ENCODE peak calls at places on chromosome 10, in ten cellular contexts. H is prostate gland; P is kidney; O is HCT116; U is mammary epithelial cell; T is Panc1; M is WERI-Rb-1; G is left ventricle myocardium inferior; K is CD8-positive, alpha-beta T cell; F is transverse colon. L is an unnamed sample.

GRCh38 chr10:6204341-6205191 is 1.8 kb downstream of the PFKFB3 start:
- DNase-seq in H (peak; percentile 69), P (peak; percentile 87), O (no peak), U (peak; percentile 91), T (no peak), M (no peak), G (peak; percentile 53), K (no peak), F (peak; percentile 32), L (no peak)

GRCh38 chr10:86654411-86655172 is at the start of gene OPN4:
- DNase-seq in H (no peak), P (peak; percentile 41), O (no peak), U (no peak), T (no peak), M (no peak), G (no peak), K (no peak), F (peak; percentile 5), L (no peak)

GRCh38 chr10:104127411-104127810 is 5.4 kb downstream of the SFR1 start:
- DNase-seq in H (no peak), P (no peak), O (no peak), U (no peak), T (no peak), M (peak; percentile 13), G (no peak), K (no peak), F (no peak), L (no peak)

GRCh38 chr10:88616250-88616977 is 29.9 kb downstream of the LIPJ start:
- DNase-seq in H (no peak), P (peak; percentile 75), O (no peak), U (no peak), T (no peak), M (peak; percentile 5), G (peak; percentile 46), K (no peak), F (no peak), L (no peak)

GRCh38 chr10:48199580-48200377 is 74.7 kb downstream of the FRMPD2 start:
- DNase-seq in H (no peak), P (no peak), O (no peak), U (no peak), T (no peak), M (no peak), G (no peak), K (no peak), F (no peak), L (no peak)

GRCh38 chr10:14717570-14717969 is 57.1 kb downstream of the FAM107B start:
- DNase-seq in H (no peak), P (no peak), O (no peak), U (no peak), T (no peak), M (no peak), G (no peak), K (no peak), F (no peak), L (no peak)

GRCh38 chr10:10092581-10092980 is 925.1 kb upstream of the CELF2 start:
- DNase-seq in H (no peak), P (no peak), O (no peak), U (no peak), T (no peak), M (no peak), G (peak; percentile 26), K (no peak), F (no peak), L (no peak)

GRCh38 chr10:57015187-57015586 is 654.1 kb upstream of the ZWINT start:
- DNase-seq in H (no peak), P (no peak), O (no peak), U (no peak), T (no peak), M (no peak), G (no peak), K (no peak), F (no peak), L (no peak)

GRCh38 chr10:46016811-46017210 is 13.6 kb downstream of the NCOA4 start:
- DNase-seq in H (no peak), P (no peak), O (no peak), U (no peak), T (no peak), M (no peak), G (no peak), K (no peak), F (no peak), L (no peak)

GRCh38 chr10:46018453-46019169 is 11.8 kb downstream of the NCOA4 start:
- DNase-seq in H (no peak), P (no peak), O (no peak), U (no peak), T (no peak), M (no peak), G (no peak), K (no peak), F (no peak), L (no peak)

GRCh38 chr10:46016190-46016589 is 14.2 kb downstream of the NCOA4 start:
- DNase-seq in H (no peak), P (no peak), O (no peak), U (no peak), T (no peak), M (no peak), G (no peak), K (no peak), F (no peak), L (no peak)

GRCh38 chr10:46019170-46019528 is 11.3 kb downstream of the NCOA4 start:
- DNase-seq in H (no peak), P (no peak), O (no peak), U (no peak), T (no peak), M (no peak), G (no peak), K (no peak), F (no peak), L (no peak)

DNA sequence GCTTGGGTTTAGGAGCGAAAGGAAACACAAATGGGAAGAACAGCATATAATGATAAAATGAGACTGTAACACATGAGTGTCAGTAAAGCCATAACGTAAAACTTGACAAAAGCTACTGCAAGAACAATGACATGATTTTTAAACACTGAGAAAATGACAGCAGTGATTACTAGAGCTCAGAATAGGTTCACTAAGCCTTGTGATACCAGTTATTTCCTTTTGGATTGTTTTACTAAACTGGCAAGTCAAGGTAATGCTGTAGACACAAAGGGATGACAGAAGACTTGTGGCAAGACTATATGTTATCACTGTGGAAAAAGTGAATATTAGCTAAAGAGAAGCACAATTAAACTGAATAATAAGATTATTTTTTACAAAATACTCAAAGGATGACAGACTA is 12.7 kb downstream of the NCOA4 start:
- DNase-seq in H (no peak), P (no peak), O (no peak), U (no peak), T (no peak), M (no peak), G (no peak), K (no peak), F (no peak), L (no peak)
- H3K27ac ChIP-seq in H (no peak overlapping the region), P (no peak overlapping the region), O (no peak overlapping the region), U (no peak overlapping the region), T (no peak overlapping the region), M (no peak overlapping the region), G (peak overlapping the region; percentile 89), K (no peak overlapping the region), F (no peak overlapping the region), L (no peak overlapping the region)

DNA sequence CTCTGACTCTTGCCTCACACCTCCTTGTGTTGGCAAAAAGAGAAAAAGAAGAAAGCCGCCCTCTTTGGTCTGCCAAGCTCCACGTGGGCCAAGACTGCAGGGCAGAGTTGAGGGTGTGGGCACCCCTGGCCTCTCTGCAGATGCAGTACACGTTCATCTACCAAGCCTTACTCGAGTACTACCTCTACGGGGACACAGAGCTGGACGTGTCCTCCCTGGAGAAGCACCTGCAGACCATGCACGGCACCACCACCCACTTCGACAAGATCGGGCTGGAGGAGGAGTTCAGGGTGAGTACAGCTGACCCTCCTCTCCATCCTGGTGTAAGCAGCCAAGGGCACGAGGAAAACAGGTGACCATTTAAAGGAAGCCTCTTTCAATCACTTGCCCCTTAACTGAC is 56.1 kb downstream of the MKI67 start:
- DNase-seq in H (no peak), P (peak; percentile 61), O (no peak), U (no peak), T (no peak), M (no peak), G (no peak), K (no peak), F (peak; percentile 5), L (no peak)
- H3K36me3 ChIP-seq in H (peaks cover 8% of the 10 kb centered on the region), P (peaks cover 9% of the 10 kb centered on the region), O (no peaks in the 10 kb centered on the region), U (peaks cover 66% of the 10 kb centered on the region), T (no peaks in the 10 kb centered on the region), M (no peaks in the 10 kb centered on the region), G (peaks cover 85% of the 10 kb centered on the region), K (peaks cover 77% of the 10 kb centered on the region), F (no peaks in the 10 kb centered on the region), L (no peaks in the 10 kb centered on the region)

GRCh38 chr10:97546441-97547340 is 25.9 kb upstream of the ANKRD2 start:
- DNase-seq in H (no peak), P (no peak), O (no peak), U (no peak), T (no peak), M (peak; percentile 53), G (no peak), K (no peak), F (no peak), L (no peak)

GRCh38 chr10:97539523-97540200 is 32.9 kb upstream of the ANKRD2 start:
- DNase-seq in H (no peak), P (no peak), O (no peak), U (no peak), T (no peak), M (no peak), G (no peak), K (no peak), F (no peak), L (no peak)

GRCh38 chr10:97542169-97543024 is 30.2 kb upstream of the ANKRD2 start:
- DNase-seq in H (peak; percentile 60), P (peak; percentile 84), O (peak; percentile 82), U (peak; percentile 96), T (peak; percentile 82), M (peak; percentile 83), G (peak; percentile 68), K (no peak), F (peak; percentile 37), L (no peak)

GRCh38 chr10:97540669-97541500 is 31.7 kb upstream of the ANKRD2 start:
- DNase-seq in H (no peak), P (no peak), O (no peak), U (no peak), T (no peak), M (peak; percentile 40), G (no peak), K (no peak), F (no peak), L (no peak)

DNA sequence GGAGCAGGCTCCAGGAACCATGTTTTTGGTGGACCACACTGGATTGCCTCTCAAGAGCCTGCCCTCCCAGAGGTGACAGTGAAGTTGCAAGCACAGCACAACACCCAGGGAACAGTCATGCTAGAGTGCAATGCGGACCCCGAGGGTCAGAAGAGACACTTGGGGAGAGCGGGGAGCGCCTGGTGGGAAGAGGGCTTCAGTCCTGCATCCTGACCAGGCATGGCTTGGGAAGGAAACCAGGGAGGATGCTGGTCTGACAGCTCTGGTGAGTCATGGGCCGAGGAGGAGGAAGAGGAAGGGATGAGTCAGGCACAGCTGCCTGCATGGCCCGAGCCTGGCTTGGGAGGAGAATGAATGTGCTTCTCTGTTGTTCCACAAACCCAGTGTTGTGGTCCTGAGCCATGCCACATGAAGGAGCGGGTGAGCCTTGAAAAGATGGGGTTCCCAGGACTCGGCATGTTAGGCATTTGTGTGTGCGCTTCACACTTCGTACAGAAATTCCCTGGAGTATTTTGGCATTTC is 29.5 kb upstream of the ANKRD2 start:
- DNase-seq in H (peak; percentile 51), P (peak; percentile 92), O (peak; percentile 85), U (peak; percentile 98), T (peak; percentile 67), M (no peak), G (peak; percentile 75), K (no peak), F (peak; percentile 54), L (no peak)
- H3K4me3 ChIP-seq in H (no peak overlapping the region), P (no peak overlapping the region), O (peak overlapping the region; percentile 57), U (no peak overlapping the region), T (peak overlapping the region; percentile 6), M (no peak overlapping the region), G (no peak overlapping the region), K (no peak overlapping the region), F (no peak overlapping the region), L (no peak overlapping the region)

GRCh38 chr10:19654576-19654975 is 161.7 kb upstream of the PLXDC2 start:
- DNase-seq in H (no peak), P (no peak), O (no peak), U (peak; percentile 58), T (no peak), M (no peak), G (no peak), K (no peak), F (no peak), L (no peak)
- H3K27ac ChIP-seq in H (no peak overlapping the region), P (no peak overlapping the region), O (no peak overlapping the region), U (peak overlapping the region; percentile 77), T (no peak overlapping the region), M (no peak overlapping the region), G (no peak overlapping the region), K (no peak overlapping the region), F (no peak overlapping the region), L (no peak overlapping the region)

L was measured in iPS DF 6.9.